ENCODE peak calls at places on chromosomes 5 and 9, in five cellular contexts. H, M, Q, F and A are unnamed samples.

GRCh38 chr5:139019880-139020279 is 144.7 kb upstream of the LRRTM2 start:
- DNase-seq in Q (no peak), H (no peak), M (no peak), F (no peak), A (no peak)

GRCh38 chr9:89204811-89205210 is 26.2 kb upstream of the SHC3 start:
- DNase-seq in F (no peak), H (no peak), Q (no peak), M (no peak), A (peak; percentile 6)

GRCh38 chr9:35714123-35714522 is 17.9 kb downstream of the TLN1 start:
- DNase-seq in H (no peak), Q (no peak), F (no peak), M (no peak), A (no peak)

GRCh38 chr9:116594552-116594951 is 92.6 kb upstream of the TRIM32 start:
- DNase-seq in H (no peak), Q (no peak), M (peak; percentile 95), F (no peak), A (no peak)

GRCh38 chr5:74638776-74639537 is 1.6 kb downstream of the ENC1 start:
- DNase-seq in F (peak; percentile 44), Q (no peak), M (peak; percentile 50), H (no peak), A (peak; percentile 87)

GRCh38 chr5:161897033-161897432 is 49.1 kb downstream of the GABRA1 start:
- DNase-seq in M (no peak), F (no peak), Q (no peak), H (no peak), A (no peak)

GRCh38 chr9:90855208-90856000 is 53.8 kb downstream of the SYK start:
- DNase-seq in F (no peak), H (no peak), M (no peak), Q (no peak), A (no peak)

GRCh38 chr5:108625654-108626053 is 122.0 kb upstream of the FER start:
- DNase-seq in H (no peak), F (no peak), M (no peak), Q (no peak), A (no peak)

GRCh38 chr9:38737246-38737645 is 17.3 kb upstream of the FAM240B start:
- DNase-seq in M (no peak), Q (no peak), F (no peak), H (no peak), A (no peak)

GRCh38 chr5:27130587-27130986 is 92.2 kb upstream of the CDH9 start:
- DNase-seq in Q (no peak), H (no peak), F (no peak), M (no peak), A (no peak)

GRCh38 chr5:68419637-68420452 is 204.3 kb downstream of the PIK3R1 start:
- DNase-seq in Q (no peak), F (no peak), H (no peak), M (peak; percentile 91), A (no peak)

GRCh38 chr9:85079374-85079773 is 409.8 kb downstream of the NTRK2 start:
- DNase-seq in M (no peak), Q (no peak), F (no peak), H (no peak), A (no peak)

GRCh38 chr9:98536542-98537173 is 172.1 kb downstream of the GABBR2 start:
- DNase-seq in H (no peak), M (no peak), F (peak; percentile 65), Q (no peak), A (peak; percentile 76)

GRCh38 chr5:156798201-156798600 is 51.9 kb upstream of the PPP1R2B start:
- DNase-seq in M (no peak), H (no peak), Q (no peak), F (no peak), A (no peak)

GRCh38 chr5:59685131-59685530 is 208.4 kb downstream of the PDE4D start:
- DNase-seq in M (no peak), H (no peak), Q (no peak), F (no peak), A (no peak)

GRCh38 chr9:126317513-126317912 is 9.1 kb upstream of the MVB12B start:
- DNase-seq in Q (no peak), H (no peak), F (no peak), M (peak; percentile 14), A (no peak)
- TF ChIP-seq CTCF in Q (no peak), H (peak; percentile 27), F (no peak), M (peak; percentile 30), A (no peak)

DNA sequence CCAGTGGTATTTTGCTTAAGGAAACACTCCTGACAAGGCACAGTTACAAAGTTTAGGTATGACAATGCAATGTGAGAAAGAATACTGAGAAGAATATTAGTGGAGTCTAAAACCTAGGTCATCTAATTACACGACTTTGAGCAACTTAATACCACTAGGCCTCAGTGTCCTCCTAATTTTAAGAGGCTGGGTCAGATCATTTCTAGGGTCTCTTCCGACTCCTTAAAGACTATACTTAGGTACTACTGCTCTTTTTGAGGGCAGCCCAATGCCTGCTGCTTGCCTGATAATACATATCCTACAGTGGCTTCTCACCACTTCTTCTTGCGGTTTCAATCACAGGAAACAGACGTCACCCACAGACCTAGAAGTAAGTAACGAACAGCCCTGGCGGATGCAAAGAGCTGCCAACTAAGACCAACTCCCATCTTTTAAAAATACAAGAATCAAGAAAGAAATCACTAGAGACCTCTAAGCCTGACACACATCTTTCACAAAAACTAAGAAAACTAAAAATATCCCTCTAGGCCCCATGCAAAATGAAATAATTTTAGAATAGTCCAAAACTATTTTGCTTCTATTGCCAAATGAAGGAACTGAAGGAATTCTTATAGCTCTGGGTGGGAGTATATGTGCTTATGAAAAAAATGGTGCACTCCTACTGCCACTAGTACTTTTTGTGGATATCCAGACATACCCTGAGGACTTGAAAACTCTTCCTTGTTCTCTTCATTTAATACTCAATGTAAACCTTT is 13.1 kb downstream of the DIAPH1 start:
- DNase-seq in Q (no peak), M (peak; percentile 20), F (peak; percentile 55), H (peak; percentile 46), A (peak; percentile 93)
- TF ChIP-seq CTCF in Q (no peak), M (no peak), F (no peak), H (no peak), A (no peak)

GRCh38 chr9:114655689-114656088 is 1.9 kb downstream of the TEX53 start:
- DNase-seq in M (peak; percentile 59), Q (no peak), F (no peak), H (no peak), A (no peak)

GRCh38 chr9:114656301-114656700 is 1.3 kb downstream of the TEX53 start:
- DNase-seq in M (no peak), Q (no peak), H (no peak), F (no peak), A (no peak)

GRCh38 chr9:114652776-114653555 is 4.6 kb downstream of the TEX53 start:
- DNase-seq in H (no peak), Q (no peak), F (no peak), M (peak; percentile 65), A (no peak)

GRCh38 chr9:114657705-114658104 is at the start of gene TEX53:
- DNase-seq in M (no peak), Q (no peak), H (no peak), F (no peak), A (no peak)

GRCh38 chr9:114653556-114654159 is 3.9 kb downstream of the TEX53 start:
- DNase-seq in H (peak; percentile 81), M (peak; percentile 83), F (peak; percentile 82), Q (peak; percentile 57), A (peak; percentile 82)
- TF ChIP-seq CTCF in H (peak; percentile 88), M (peak; percentile 97), F (peak; percentile 88), Q (peak; percentile 86), A (peak; percentile 94)

DNA sequence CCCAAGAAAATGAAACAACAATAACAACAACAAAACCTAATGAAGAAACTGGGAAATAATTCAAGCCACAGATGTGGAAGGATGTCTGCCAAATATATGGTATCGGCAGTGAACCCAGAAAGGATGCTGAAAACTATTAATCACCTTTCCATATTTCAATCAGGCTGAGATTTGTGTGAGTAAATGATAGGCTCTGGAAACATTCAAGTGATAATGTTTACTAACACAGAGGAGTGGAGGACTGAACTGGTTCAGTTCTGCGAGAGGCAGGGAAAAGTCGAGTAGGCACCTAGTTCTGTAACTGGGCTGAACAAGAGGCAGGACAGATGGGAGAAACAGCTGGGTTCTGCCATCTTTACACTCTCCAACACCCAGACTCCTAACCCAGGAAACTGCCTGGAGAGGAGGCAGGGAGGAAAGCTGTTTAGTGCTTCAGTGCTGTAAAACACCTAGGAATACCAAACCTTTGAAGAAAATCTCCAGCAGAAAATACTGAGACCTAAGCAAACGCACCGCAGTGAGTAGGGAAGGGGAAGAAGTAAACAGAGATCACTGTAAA is 96.8 kb upstream of the GNA14 start:
- DNase-seq in M (peak; percentile 14), Q (no peak), H (no peak), F (no peak), A (no peak)
- TF ChIP-seq CTCF in M (no peak), Q (no peak), H (no peak), F (no peak), A (no peak)

DNA sequence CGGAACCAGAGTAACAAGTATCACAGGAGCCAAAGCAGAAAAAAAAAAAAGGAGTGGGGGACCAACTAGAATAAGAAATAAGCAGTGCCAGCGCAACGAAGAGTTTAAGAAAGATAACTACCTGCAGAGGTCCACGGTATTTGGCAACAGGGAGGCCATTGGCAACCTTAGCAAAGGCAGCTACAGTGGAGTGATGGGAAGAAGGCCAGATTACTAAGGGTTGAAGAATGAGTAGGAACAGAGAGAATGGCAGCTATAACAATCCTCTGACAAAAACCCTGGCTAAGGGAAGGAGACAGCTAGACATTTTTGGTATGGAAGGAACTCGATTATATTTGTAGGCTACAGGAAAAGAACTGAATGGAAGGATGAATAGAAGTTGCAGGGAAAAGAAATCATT is 93.4 kb upstream of the DMAC1 start:
- DNase-seq in F (no peak), M (peak; percentile 2), Q (no peak), H (no peak), A (no peak)
- TF ChIP-seq CTCF in F (no peak), M (no peak), Q (no peak), H (no peak), A (no peak)

DNA sequence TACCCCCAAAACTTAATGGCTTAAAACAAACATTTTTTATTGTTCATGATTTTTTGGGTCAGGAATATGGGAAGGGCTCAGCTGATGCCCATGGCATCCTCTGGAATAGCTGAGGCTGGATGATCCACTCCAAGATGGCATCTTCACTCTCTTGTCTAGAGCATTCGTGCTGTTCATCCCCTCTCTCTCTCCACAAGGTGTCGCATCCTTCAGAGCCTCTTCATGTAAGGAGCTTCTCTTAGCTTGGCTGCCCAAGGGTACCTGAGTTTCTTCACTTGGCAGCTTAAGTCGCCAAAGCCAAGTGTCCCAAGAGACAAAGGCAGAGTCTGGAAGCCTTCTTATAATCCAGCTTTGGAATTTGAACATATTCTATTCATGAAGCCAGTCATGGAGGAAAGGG is 294.7 kb downstream of the CHSY3 start:
- DNase-seq in F (peak; percentile 16), H (no peak), Q (no peak), M (peak; percentile 2), A (peak; percentile 64)
- TF ChIP-seq CTCF in F (peak; percentile 26), H (no peak), Q (peak; percentile 20), M (peak; percentile 23), A (peak; percentile 53)

DNA sequence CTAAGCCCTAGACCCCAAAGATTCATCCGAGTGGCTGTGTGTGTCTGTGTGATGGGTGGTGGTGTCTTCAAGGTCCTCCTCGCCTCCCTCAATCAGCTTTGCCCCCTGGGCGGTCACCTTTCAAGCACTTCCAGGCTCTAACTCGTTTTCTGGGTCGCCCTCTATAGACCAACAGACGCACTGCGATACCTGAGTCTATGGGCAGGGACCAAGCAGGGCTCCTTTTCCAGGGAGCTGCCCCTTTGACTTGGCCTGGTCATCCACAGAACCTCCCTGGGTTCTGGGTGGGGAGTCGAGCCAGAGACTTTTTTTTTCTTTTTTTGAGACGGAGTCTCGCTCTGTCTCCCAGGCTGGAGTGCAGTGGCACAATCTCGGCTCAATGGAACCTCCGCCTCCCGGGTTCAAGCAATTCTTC is 1.1 kb downstream of the SLC27A4 start:
- DNase-seq in H (peak; percentile 72), F (peak; percentile 89), M (peak; percentile 81), Q (peak; percentile 52), A (peak; percentile 85)
- TF ChIP-seq CTCF in H (peak; percentile 57), F (peak; percentile 81), M (peak; percentile 53), Q (peak; percentile 62), A (peak; percentile 75)